ENCODE peak calls at places on chromosomes 11 and 22, in five cellular contexts. C, M, I, D and X are unnamed samples.
A peak's percentile ranks its signal among the peaks of the same experiment; 100 is the strongest.

GRCh38 chr11:68412593-68413475 is 47.7 kb upstream of the PPP6R3 start:
- DNase-seq in M (no peak), D (peak; percentile 34), C (no peak), I (no peak), X (peak; percentile 27)

GRCh38 chr22:31089101-31090100 is 8.3 kb downstream of the SMTN start:
- DNase-seq in D (no peak), I (no peak), M (no peak), C (peak; percentile 51), X (peak; percentile 36)

GRCh38 chr22:39215070-39215396 is 29.7 kb downstream of the PDGFB start:
- DNase-seq in C (no peak), M (no peak), D (no peak), I (peak; percentile 10), X (no peak)

GRCh38 chr11:88178211-88178610 is 3.0 kb upstream of the RAB38 start:
- DNase-seq in D (no peak), C (no peak), I (no peak), M (no peak), X (no peak)

GRCh38 chr11:70466596-70466995 is 68.3 kb downstream of the CTTN start:
- DNase-seq in D (no peak), I (no peak), C (no peak), M (no peak), X (no peak)

GRCh38 chr11:121625784-121626506 is 173.2 kb upstream of the SORL1-AS1 start:
- DNase-seq in C (no peak), M (no peak), D (no peak), I (no peak), X (no peak)

GRCh38 chr11:3104051-3104714 is 47.0 kb upstream of the CARS1 start:
- DNase-seq in C (no peak), D (no peak), M (no peak), I (no peak), X (peak; percentile 12)

GRCh38 chr22:43995057-43995685 is 28.9 kb upstream of the PARVB start:
- DNase-seq in C (no peak), D (no peak), I (no peak), M (no peak), X (no peak)

GRCh38 chr11:116851631-116852030 is 14.2 kb upstream of the APOA1 start:
- DNase-seq in D (no peak), M (no peak), C (no peak), I (no peak), X (no peak)

GRCh38 chr11:18080451-18080850 is 25.4 kb downstream of the SAAL1 start:
- DNase-seq in C (no peak), M (no peak), I (no peak), D (no peak), X (no peak)

GRCh38 chr11:69243496-69244200 is 50.3 kb upstream of the MYEOV start:
- DNase-seq in C (no peak), I (no peak), D (no peak), M (no peak), X (no peak)

GRCh38 chr11:86069408-86070086 is 663 bp upstream of the PICALM start:
- DNase-seq in C (no peak), D (peak; percentile 98), I (no peak), M (peak; percentile 75), X (no peak)

GRCh38 chr22:44291265-44292006 is 21.3 kb downstream of the SHISAL1 start:
- DNase-seq in D (no peak), C (no peak), I (no peak), M (no peak), X (no peak)

GRCh38 chr11:12147827-12148226 is 37.4 kb downstream of the MICAL2 start:
- DNase-seq in I (no peak), C (no peak), D (no peak), M (no peak), X (no peak)

GRCh38 chr11:113014262-113014661 is 53.0 kb downstream of the NCAM1 start:
- DNase-seq in D (no peak), M (no peak), I (no peak), C (no peak), X (no peak)

GRCh38 chr11:99505831-99506230 is 485.1 kb downstream of the CNTN5 start:
- DNase-seq in M (no peak), D (no peak), I (no peak), C (no peak), X (no peak)

GRCh38 chr11:3088806-3089205 is 31.6 kb upstream of the CARS1 start:
- DNase-seq in D (no peak), C (no peak), I (no peak), M (no peak), X (no peak)

DNA sequence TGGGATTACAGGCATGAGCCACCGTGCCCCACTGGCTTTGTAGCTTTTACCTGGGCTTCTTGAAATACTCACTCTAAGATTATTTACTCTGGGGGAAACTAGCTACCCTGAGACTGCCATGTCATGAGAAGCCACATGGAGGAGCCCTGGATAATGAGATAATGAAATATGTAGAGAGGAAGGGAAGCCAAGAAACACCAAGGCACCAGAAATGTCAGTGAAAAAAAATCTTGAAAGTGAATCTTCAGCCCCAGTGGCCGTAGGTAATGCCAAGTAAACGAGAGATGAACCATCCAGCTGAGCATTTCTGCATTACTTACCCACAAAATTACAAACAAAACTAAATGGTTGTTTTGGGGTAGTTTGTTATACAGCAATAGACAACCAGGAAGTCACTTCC is 125.6 kb downstream of the APIP start:
- DNase-seq in D (no peak), C (no peak), M (no peak), I (no peak), X (no peak)
- TF ChIP-seq CTCF in D (peak; percentile 24), C (no peak), M (no peak), I (no peak), X (no peak)

GRCh38 chr11:78759067-78759466 is 184.4 kb upstream of the NARS2 start:
- DNase-seq in C (no peak), I (no peak), D (no peak), M (no peak), X (no peak)
- TF ChIP-seq CTCF in C (no peak), I (no peak), D (no peak), M (no peak), X (no peak)

GRCh38 chr22:49885281-49885680 is 31.6 kb downstream of the ZBED4 start:
- DNase-seq in I (no peak), C (no peak), M (no peak), D (no peak), X (no peak)

GRCh38 chr22:49884075-49884474 is 30.4 kb downstream of the ZBED4 start:
- DNase-seq in M (no peak), C (no peak), I (no peak), D (no peak), X (no peak)

GRCh38 chr22:49885881-49886280 is 32.2 kb downstream of the ZBED4 start:
- DNase-seq in D (no peak), M (no peak), C (no peak), I (no peak), X (no peak)

GRCh38 chr22:49883294-49883640 is 29.6 kb downstream of the ZBED4 start:
- DNase-seq in M (no peak), D (no peak), C (no peak), I (no peak), X (no peak)

DNA sequence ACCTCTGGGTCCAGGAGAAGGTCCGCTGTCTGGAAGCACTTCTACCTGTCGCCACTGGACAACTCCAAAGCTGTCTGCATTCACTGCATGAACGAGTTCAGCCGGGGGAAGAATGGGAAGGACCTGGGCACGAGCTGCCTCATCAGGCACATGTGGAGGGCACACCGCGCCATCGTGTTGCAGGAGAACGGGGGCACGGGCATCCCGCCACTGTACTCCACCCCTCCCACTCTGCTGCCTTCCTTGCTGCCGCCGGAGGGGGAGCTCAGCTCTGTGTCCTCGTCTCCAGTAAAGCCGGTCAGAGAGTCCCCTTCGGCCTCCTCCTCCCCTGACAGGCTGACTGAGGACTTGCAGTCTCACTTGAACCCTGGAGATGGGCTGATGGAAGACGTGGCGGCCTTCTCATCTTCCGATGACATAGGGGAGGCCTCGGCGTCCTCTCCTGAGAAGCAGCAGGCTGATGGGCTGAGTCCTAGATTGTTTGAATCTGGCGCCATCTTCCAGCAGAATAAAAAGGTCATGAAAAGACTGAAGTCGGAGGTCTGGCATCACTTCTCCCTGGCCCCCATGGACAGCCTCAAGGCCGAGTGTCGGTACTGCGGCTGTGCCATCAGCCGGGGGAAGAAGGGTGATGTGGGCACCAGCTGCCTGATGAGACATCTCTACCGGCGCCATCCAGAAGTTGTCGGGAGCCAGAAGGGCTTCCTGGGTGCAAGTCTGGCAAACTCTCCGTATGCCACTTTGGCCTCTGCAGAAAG is 31.0 kb downstream of the ZBED4 start:
- DNase-seq in D (no peak), C (no peak), I (no peak), M (no peak), X (no peak)
- TF ChIP-seq CTCF in D (no peak), C (no peak), I (no peak), M (no peak), X (no peak)

GRCh38 chr11:131629925-131630324 is 259.5 kb downstream of the NTM start:
- DNase-seq in I (no peak), D (no peak), M (no peak), C (no peak), X (no peak)
- TF ChIP-seq CTCF in I (no peak), D (no peak), M (no peak), C (peak; percentile 20), X (no peak)

DNA sequence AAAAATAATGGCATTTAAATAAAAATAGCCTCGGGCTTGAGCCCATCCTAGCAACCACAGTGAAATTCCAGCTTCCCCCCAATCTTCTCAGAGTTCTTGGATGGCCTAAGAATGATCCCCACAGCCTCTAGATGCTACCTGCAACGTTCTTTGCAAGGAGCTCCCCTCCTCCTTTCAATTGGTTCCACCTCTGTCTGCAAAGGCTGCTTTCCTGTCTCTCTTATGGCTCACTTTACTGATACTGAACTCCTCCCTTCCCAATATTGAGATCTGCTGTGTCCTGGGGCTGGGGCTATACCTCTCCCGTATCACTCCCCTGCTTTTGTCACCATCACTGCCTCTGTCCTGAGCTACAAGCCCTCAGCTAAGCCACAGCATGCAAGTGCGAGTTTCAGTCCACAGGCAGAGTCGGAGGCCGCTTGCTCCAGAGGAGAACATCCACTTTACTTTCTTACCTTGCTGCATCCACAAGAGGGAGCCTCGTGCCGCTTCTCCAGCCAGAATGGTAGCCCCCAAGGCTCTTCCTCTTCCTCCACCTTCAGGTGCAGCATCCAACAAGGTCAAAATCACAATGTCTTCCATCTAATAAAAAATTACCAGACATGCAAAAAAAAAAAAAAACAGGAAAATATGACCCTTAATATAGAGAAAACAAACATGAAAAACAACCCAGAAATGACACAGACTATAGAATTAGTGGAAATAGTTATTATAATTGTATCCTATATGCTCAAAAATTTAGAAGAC is 48.6 kb upstream of the TMEM45B start:
- DNase-seq in C (no peak), I (no peak), D (peak; percentile 37), M (no peak), X (no peak)
- TF ChIP-seq CTCF in C (no peak), I (no peak), D (peak; percentile 81), M (peak; percentile 49), X (no peak)

GRCh38 chr11:34441814-34442213 is 3.1 kb downstream of the CAT start:
- DNase-seq in M (no peak), I (no peak), C (no peak), D (no peak), X (no peak)

GRCh38 chr11:34437224-34437879 is 1.4 kb upstream of the CAT start:
- DNase-seq in M (no peak), C (no peak), D (no peak), I (no peak), X (no peak)

GRCh38 chr11:34443136-34443535 is 4.4 kb downstream of the CAT start:
- DNase-seq in I (no peak), M (no peak), C (no peak), D (no peak), X (no peak)

GRCh38 chr11:34439521-34440258 is 956 bp downstream of the CAT start:
- DNase-seq in D (no peak), M (no peak), I (no peak), C (no peak), X (no peak)

GRCh38 chr11:34438529-34439507 is at the start of gene CAT:
- DNase-seq in I (peak; percentile 95), M (peak; percentile 98), C (peak; percentile 93), D (peak; percentile 95), X (peak; percentile 96)
- TF ChIP-seq CTCF in I (no peak), M (no peak), C (no peak), D (no peak), X (no peak)

GRCh38 chr11:15053201-15053685 is 20.1 kb upstream of the CALCB start:
- DNase-seq in D (no peak), I (no peak), M (peak; percentile 38), C (no peak), X (no peak)
- TF ChIP-seq CTCF in D (no peak), I (no peak), M (no peak), C (no peak), X (no peak)